ENCODE peak calls at places on chromosomes 16 and 17, in ten cellular contexts. S, Q, K, X, O, R, M, B, V and N are unnamed samples.

GRCh38 chr16:29825145-29826044 is 5.1 kb downstream of the MVP start:
- DNase-seq in S (peak), Q (no peak), K (peak), X (peak), O (no peak), R (no peak), M (peak), B (no peak), V (no peak), N (peak)

GRCh38 chr16:7257026-7257425 is 75.6 kb upstream of the RBFOX1 start:
- DNase-seq in S (no peak), Q (no peak), K (no peak), X (no peak), O (no peak), R (no peak), M (no peak), B (peak), V (no peak), N (no peak)

GRCh38 chr16:22678311-22678710 is 135.7 kb upstream of the HS3ST2 start:
- DNase-seq in S (no peak), Q (no peak), K (no peak), X (no peak), O (no peak), R (no peak), M (no peak), B (no peak), V (no peak), N (no peak)

GRCh38 chr17:17836818-17837379 is at the start of gene SREBF1:
- DNase-seq in S (peak), Q (peak), K (peak), X (peak), O (peak), R (peak), M (peak), B (peak), V (no peak), N (peak)

GRCh38 chr17:3647769-3648540 is 11.4 kb downstream of the CTNS start:
- DNase-seq in S (peak), Q (no peak), K (peak), X (peak), O (peak), R (peak), M (peak), B (peak), V (peak), N (peak)

GRCh38 chr16:78970650-78971049 is 629.9 kb downstream of the MAF start:
- DNase-seq in S (no peak), Q (no peak), K (no peak), X (no peak), O (no peak), R (no peak), M (no peak), B (no peak), V (no peak), N (no peak)

GRCh38 chr16:67252806-67253497 is 4.2 kb downstream of the SLC9A5 start:
- DNase-seq in S (no peak), Q (no peak), K (no peak), X (no peak), O (no peak), R (no peak), M (no peak), B (peak), V (no peak), N (no peak)

GRCh38 chr17:54948380-54948779 is 20.1 kb downstream of the COX11 start:
- DNase-seq in S (peak), Q (no peak), K (no peak), X (no peak), O (no peak), R (no peak), M (peak), B (no peak), V (no peak), N (peak)

GRCh38 chr16:89315791-89316581 is 98.5 kb downstream of the ZNF778 start:
- DNase-seq in S (peak), Q (no peak), K (no peak), X (peak), O (peak), R (peak), M (peak), B (no peak), V (no peak), N (peak)

GRCh38 chr17:2140683-2141082 is 85.8 kb downstream of the HIC1 start:
- DNase-seq in S (no peak), Q (no peak), K (no peak), X (no peak), O (no peak), R (no peak), M (no peak), B (no peak), V (peak), N (no peak)

GRCh38 chr17:35892091-35892637 is 12.0 kb upstream of the CCL5 start:
- DNase-seq in S (no peak), Q (no peak), K (no peak), X (no peak), O (no peak), R (no peak), M (peak), B (no peak), V (no peak), N (peak)

GRCh38 chr16:67164599-67165061 is at the start of gene HSF4:
- DNase-seq in S (no peak), Q (no peak), K (peak), X (peak), O (no peak), R (peak), M (no peak), B (peak), V (peak), N (peak)

GRCh38 chr16:69397821-69398521 is 12.2 kb upstream of the TERF2 start:
- DNase-seq in S (peak), Q (no peak), K (peak), X (no peak), O (peak), R (peak), M (peak), B (peak), V (no peak), N (peak)

GRCh38 chr16:15509593-15510520 is 75.5 kb downstream of the BMERB1 start:
- DNase-seq in S (peak), Q (peak), K (peak), X (no peak), O (no peak), R (no peak), M (no peak), B (peak), V (no peak), N (peak)

GRCh38 chr17:35493040-35493439 is 44.4 kb downstream of the SLFN12L start:
- DNase-seq in S (no peak), Q (no peak), K (no peak), X (no peak), O (no peak), R (no peak), M (no peak), B (no peak), V (no peak), N (no peak)

GRCh38 chr17:13925579-13925978 is 143.7 kb upstream of the COX10 start:
- DNase-seq in S (no peak), Q (no peak), K (no peak), X (no peak), O (no peak), R (no peak), M (no peak), B (no peak), V (no peak), N (peak)

GRCh38 chr17:63700528-63701441 is 860 bp upstream of the LIMD2 start:
- DNase-seq in S (peak), Q (no peak), K (peak), X (peak), O (peak), R (peak), M (peak), B (peak), V (no peak), N (peak)

GRCh38 chr16:81632392-81633146 is 146.5 kb upstream of the PLCG2 start:
- DNase-seq in S (peak), Q (no peak), K (no peak), X (peak), O (no peak), R (peak), M (no peak), B (no peak), V (no peak), N (peak)

GRCh38 chr17:58368860-58369213 is 16.8 kb upstream of the SUPT4H1 start:
- DNase-seq in S (no peak), Q (no peak), K (no peak), X (no peak), O (peak), R (no peak), M (no peak), B (no peak), V (no peak), N (no peak)

GRCh38 chr16:10981697-10982216 is 37.4 kb downstream of the CLEC16A start:
- DNase-seq in S (no peak), Q (no peak), K (no peak), X (no peak), O (peak), R (no peak), M (peak), B (peak), V (no peak), N (no peak)

GRCh38 chr16:24966599-24966998 is 48.6 kb downstream of the ARHGAP17 start:
- DNase-seq in S (no peak), Q (no peak), K (no peak), X (no peak), O (no peak), R (no peak), M (no peak), B (no peak), V (no peak), N (no peak)

GRCh38 chr16:23607740-23608139 is 11.6 kb upstream of the NDUFAB1 start:
- DNase-seq in S (no peak), Q (no peak), K (no peak), X (no peak), O (no peak), R (no peak), M (no peak), B (no peak), V (no peak), N (peak)

GRCh38 chr16:64077242-64077641 is 1044.6 kb downstream of the CDH11 start:
- DNase-seq in S (no peak), Q (no peak), K (no peak), X (no peak), O (peak), R (no peak), M (no peak), B (no peak), V (no peak), N (no peak)

GRCh38 chr17:57940653-57941329 is 14.4 kb downstream of the CUEDC1 start:
- DNase-seq in S (no peak), Q (no peak), K (no peak), X (no peak), O (peak), R (no peak), M (peak), B (no peak), V (no peak), N (no peak)

GRCh38 chr17:80738987-80739730 is 194.5 kb downstream of the RPTOR start:
- DNase-seq in S (peak), Q (no peak), K (no peak), X (no peak), O (no peak), R (no peak), M (no peak), B (no peak), V (no peak), N (no peak)

DNA sequence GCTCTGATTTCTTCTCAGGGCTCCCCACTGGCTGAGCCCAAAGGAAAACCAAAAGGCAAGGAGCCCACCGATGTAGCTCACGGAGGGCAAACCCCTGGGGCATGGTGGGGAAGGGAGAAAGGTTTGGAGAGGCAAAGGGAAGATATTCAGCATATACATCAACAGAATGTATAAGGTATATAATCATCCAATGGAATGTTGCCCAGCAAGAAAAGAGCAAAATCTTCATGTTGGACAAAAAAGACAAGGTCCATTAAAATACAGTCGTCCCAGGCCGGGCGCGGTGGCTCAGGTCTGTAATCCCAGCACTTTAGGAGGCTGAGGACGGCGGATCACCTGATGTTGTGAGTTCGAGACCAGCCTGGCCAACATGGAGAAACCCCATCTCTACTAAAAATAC is 1.6 kb downstream of the CPPED1 start:
- DNase-seq in S (no peak), Q (no peak), K (no peak), X (no peak), O (no peak), R (no peak), M (no peak), B (no peak), V (no peak), N (no peak)
- H3K4me3 ChIP-seq in S (no peak), Q (no peak), K (no peak), X (no peak), O (peak), R (no peak), M (peak), B (peak), V (no peak), N (no peak)

GRCh38 chr16:1942810-1943726 is at the start of gene MSRB1:
- DNase-seq in S (peak), Q (peak), K (peak), X (peak), O (peak), R (peak), M (peak), B (peak), V (peak), N (peak)

GRCh38 chr16:1938910-1939309 is 4.1 kb downstream of the MSRB1 start:
- DNase-seq in S (no peak), Q (no peak), K (no peak), X (no peak), O (no peak), R (no peak), M (no peak), B (no peak), V (no peak), N (no peak)

GRCh38 chr16:1940273-1941161 is 2.5 kb downstream of the MSRB1 start:
- DNase-seq in S (no peak), Q (no peak), K (no peak), X (peak), O (no peak), R (peak), M (no peak), B (no peak), V (no peak), N (no peak)

GRCh38 chr16:1941924-1942809 is 832 bp downstream of the MSRB1 start:
- DNase-seq in S (no peak), Q (no peak), K (no peak), X (no peak), O (peak), R (peak), M (no peak), B (no peak), V (no peak), N (no peak)

GRCh38 chr16:1941162-1941923 is 1.7 kb downstream of the MSRB1 start:
- DNase-seq in S (peak), Q (no peak), K (peak), X (no peak), O (peak), R (peak), M (no peak), B (peak), V (no peak), N (no peak)
- TF ChIP-seq CTCF in S (peak), Q (peak), K (peak), X (no peak), O (peak), R (peak), M (no peak), B (no peak), V (no peak), N (no peak)

DNA sequence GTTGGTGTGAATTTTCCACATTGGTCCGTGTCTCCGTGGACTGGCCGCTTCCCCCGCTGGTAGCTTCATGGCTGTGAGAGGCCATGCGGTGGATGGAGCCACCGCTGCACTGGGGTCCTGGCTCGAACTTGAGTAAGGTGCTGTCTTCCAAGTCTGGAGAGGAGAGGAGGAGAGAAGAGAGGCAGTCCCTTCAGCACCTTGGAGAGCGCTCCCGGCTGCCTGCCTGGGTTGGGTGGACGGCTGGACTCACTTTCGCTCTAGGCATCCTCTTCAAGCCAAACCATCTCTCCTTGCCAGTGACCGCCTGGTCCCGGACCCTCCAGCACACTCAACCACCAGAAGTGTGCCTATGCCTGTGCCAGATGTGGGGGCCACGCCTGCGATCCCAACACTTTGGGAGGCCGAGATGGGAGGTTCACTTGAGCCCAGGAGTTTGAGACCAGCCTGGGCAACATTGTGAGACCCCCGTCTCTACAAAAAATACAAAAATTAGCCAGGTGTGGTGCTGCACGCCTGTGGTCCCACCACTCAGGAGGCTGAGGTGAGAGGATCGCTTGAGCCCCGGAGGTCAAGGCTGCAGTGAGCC is 6.2 kb downstream of the JPH3 start:
- DNase-seq in S (peak), Q (no peak), K (peak), X (peak), O (peak), R (peak), M (peak), B (no peak), V (peak), N (peak)
- H3K4me3 ChIP-seq in S (no peak), Q (no peak), K (no peak), X (no peak), O (no peak), R (no peak), M (no peak), B (no peak), V (no peak), N (no peak)

GRCh38 chr17:28675485-28675884 is 13.5 kb downstream of the SUPT6H start:
- DNase-seq in S (no peak), Q (no peak), K (no peak), X (no peak), O (no peak), R (no peak), M (no peak), B (no peak), V (no peak), N (peak)

DNA sequence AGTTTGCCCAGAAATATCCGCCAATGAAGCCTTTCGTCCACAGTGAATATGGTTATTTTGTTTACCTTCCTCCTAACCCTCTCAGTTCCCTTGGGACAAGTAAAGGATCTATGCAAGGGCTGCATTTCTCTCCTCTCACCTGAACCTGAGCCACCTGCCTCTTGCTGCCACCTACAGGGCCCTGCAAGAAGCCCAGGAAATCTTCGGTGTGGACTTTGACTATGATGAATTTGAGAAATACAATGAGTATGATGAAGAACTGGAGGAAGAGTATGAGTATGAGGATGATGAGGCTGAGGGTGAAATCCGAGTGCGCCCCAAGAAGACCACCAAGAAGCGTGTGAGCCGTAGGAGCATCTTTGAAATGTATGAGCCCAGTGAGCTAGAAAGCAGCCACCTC is 14.0 kb downstream of the SUPT6H start:
- DNase-seq in S (no peak), Q (no peak), K (no peak), X (peak), O (peak), R (peak), M (peak), B (no peak), V (no peak), N (no peak)
- TF ChIP-seq CTCF in S (peak), Q (peak), K (peak), X (peak), O (peak), R (no peak), M (peak), B (no peak), V (no peak), N (no peak)

DNA sequence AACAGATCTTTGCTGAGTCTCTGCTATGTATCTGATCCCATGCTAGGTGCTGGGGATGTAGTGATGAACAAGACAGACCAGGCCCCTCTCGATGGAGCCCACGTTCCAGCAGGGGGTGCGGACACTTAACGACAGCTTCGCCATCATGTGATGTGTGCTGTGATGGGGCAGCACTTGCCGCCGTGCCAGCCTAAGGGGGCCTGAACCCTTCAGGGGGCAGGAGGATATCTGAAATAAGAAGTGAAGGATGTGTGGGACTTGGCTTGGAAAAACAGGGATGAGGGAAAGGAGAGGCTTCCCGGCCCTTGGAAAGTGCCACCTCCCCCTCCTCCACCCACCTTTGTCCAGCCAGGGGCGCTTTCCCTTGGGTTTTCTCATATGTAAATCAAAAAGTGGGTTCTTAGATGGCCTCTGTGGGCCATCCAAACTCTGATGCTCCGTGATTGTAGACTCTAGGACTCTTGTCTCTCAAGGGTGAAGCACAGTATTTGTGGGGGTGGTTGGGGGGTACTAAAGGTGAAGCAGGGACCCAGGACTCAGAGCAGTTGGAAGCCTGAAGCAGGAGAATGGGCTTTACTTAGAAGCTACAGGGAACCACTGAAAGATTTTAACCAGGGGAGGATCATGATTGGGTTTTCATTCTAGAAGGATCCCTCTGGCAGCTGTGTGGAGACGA is 4.0 kb upstream of the DLX3 start:
- DNase-seq in S (no peak), Q (no peak), K (no peak), X (no peak), O (no peak), R (no peak), M (no peak), B (no peak), V (no peak), N (no peak)
- H3K4me3 ChIP-seq in S (no peak), Q (no peak), K (no peak), X (no peak), O (no peak), R (no peak), M (no peak), B (no peak), V (no peak), N (no peak)

GRCh38 chr17:47896672-47897490 is 845 bp downstream of the SP2 start:
- DNase-seq in S (no peak), Q (no peak), K (no peak), X (no peak), O (peak), R (no peak), M (no peak), B (no peak), V (no peak), N (no peak)
- TF ChIP-seq CTCF in S (no peak), Q (no peak), K (no peak), X (no peak), O (no peak), R (no peak), M (no peak), B (no peak), V (no peak), N (no peak)

GRCh38 chr17:16251556-16251955 is 34.5 kb downstream of the PIGL start:
- DNase-seq in S (no peak), Q (no peak), K (no peak), X (no peak), O (no peak), R (no peak), M (no peak), B (no peak), V (no peak), N (no peak)
- H3K4me3 ChIP-seq in S (no peak), Q (no peak), K (no peak), X (no peak), O (no peak), R (no peak), M (no peak), B (no peak), V (no peak), N (no peak)